ENCODE peak calls at places on chromosomes 5 and 9, in nine cellular contexts. N is left ventricle myocardium inferior; X is transverse colon; K is cardiac fibroblast; A is OCI-LY7; V is BJ; H is A549; L is uterus; P is CD8-positive, alpha-beta T cell. O is an unnamed sample.

GRCh38 chr5:123559434-123559775 is 47.4 kb downstream of the CSNK1G3 start:
- DNase-seq in L (no peak), P (no peak), N (no peak), A (no peak), H (no peak), X (no peak), V (no peak), K (peak; percentile 35), O (no peak)

GRCh38 chr5:50292735-50293394 is 148.2 kb downstream of the EMB start:
- DNase-seq in A (no peak), L (no peak), V (no peak), K (no peak), N (no peak), H (no peak), X (no peak), P (no peak), O (no peak)

GRCh38 chr5:119078071-119078846 is 7.4 kb downstream of the DMXL1 start:
- DNase-seq in H (no peak), V (no peak), K (no peak), P (no peak), X (no peak), A (no peak), N (no peak), L (no peak), O (no peak)

GRCh38 chr5:134079748-134080581 is 34.5 kb upstream of the TCF7 start:
- DNase-seq in N (no peak), H (no peak), P (peak; percentile 75), K (no peak), X (no peak), V (no peak), A (no peak), L (no peak), O (no peak)

GRCh38 chr5:39714036-39714698 is 289.4 kb upstream of the DAB2 start:
- DNase-seq in K (peak; percentile 90), P (peak; percentile 36), A (peak; percentile 39), H (peak; percentile 81), L (no peak), X (peak; percentile 49), N (no peak), V (no peak), O (peak; percentile 78)

GRCh38 chr9:83583151-83584014 is 39.6 kb upstream of the IDNK start:
- DNase-seq in X (peak; percentile 27), N (peak; percentile 22), H (peak; percentile 55), A (peak; percentile 45), V (peak; percentile 10), L (peak; percentile 45), K (peak; percentile 79), P (peak; percentile 24), O (peak; percentile 66)

GRCh38 chr5:53552561-53552960 is 7.9 kb upstream of the NDUFS4 start:
- DNase-seq in V (no peak), L (no peak), P (no peak), X (no peak), H (no peak), A (no peak), K (no peak), N (no peak), O (no peak)

GRCh38 chr9:8651126-8651525 is 851.5 kb upstream of the DMAC1 start:
- DNase-seq in L (no peak), X (no peak), P (no peak), N (no peak), A (no peak), V (no peak), H (no peak), K (no peak), O (no peak)

GRCh38 chr5:4551034-4551433 is 589.1 kb upstream of the ADAMTS16 start:
- DNase-seq in A (no peak), L (no peak), P (no peak), X (no peak), N (no peak), V (no peak), K (no peak), H (no peak), O (no peak)

GRCh38 chr9:112078432-112078831 is 96.7 kb downstream of the SUSD1 start:
- DNase-seq in H (no peak), N (no peak), V (no peak), K (no peak), A (peak; percentile 36), X (no peak), L (no peak), P (no peak), O (no peak)

GRCh38 chr5:154367101-154367500 is 78.7 kb upstream of the SAP30L start:
- DNase-seq in L (no peak), K (peak; percentile 91), X (no peak), V (no peak), P (no peak), H (no peak), A (no peak), N (no peak), O (no peak)

GRCh38 chr9:136225366-136225747 is 20.3 kb downstream of the QSOX2 start:
- DNase-seq in X (peak; percentile 54), A (peak; percentile 94), H (no peak), N (no peak), V (no peak), K (no peak), L (no peak), P (no peak), O (no peak)

GRCh38 chr5:38926121-38926520 is 80.3 kb downstream of the OSMR start:
- DNase-seq in P (no peak), L (no peak), H (no peak), A (no peak), X (no peak), K (peak; percentile 75), N (no peak), V (no peak), O (peak; percentile 31)

GRCh38 chr5:158546748-158547147 is 553.0 kb downstream of the EBF1 start:
- DNase-seq in A (no peak), X (no peak), L (no peak), V (no peak), P (no peak), H (no peak), K (no peak), N (no peak), O (no peak)

GRCh38 chr9:106035810-106036209 is 341.5 kb downstream of the TMEM38B start:
- DNase-seq in A (no peak), L (no peak), P (no peak), X (no peak), H (no peak), N (no peak), K (no peak), V (no peak), O (no peak)

DNA sequence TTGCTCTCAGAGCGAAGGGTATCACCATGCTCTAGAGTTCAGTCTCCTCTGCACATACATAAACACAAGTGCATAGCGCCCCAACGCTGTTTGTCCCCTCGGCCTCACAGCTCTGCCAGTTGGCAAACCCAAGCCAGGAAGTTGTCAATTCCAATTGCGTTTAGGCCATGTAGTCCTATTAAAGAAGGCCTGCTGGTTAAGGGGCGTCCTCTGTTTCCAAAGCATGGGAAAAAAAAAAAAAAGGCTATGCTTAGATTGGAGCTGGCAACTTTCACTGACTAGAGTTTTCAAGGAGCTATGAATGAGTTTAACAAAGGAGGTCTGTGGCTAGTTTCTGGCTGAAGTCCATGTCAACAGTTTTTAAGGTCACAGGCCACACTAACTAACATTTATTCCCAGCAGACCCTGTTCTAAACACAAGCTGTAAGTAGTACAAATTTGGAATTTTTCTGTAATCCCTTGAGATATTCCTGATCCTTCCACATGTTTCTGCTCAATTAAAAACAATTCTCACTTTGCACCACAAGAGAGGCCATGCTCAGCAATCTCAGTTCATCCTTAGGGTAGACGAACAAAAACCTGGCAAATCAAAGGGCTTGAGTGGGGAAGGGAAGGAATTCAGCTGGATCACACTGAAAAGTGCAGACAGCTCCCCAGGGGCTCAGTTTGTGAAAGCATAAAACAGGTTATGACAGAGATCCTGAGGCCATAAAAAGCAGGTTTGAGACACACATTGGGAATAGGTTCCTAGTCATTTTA is 187.7 kb downstream of the DENND1A start:
- DNase-seq in X (no peak), A (no peak), L (no peak), P (no peak), K (peak; percentile 45), V (no peak), N (peak; percentile 33), H (no peak), O (peak; percentile 94)
- TF ChIP-seq CTCF in X (no peak), A (no peak), L (no peak), P (no peak), K (no peak), V (no peak), N (no peak), H (no peak), O (no peak)

DNA sequence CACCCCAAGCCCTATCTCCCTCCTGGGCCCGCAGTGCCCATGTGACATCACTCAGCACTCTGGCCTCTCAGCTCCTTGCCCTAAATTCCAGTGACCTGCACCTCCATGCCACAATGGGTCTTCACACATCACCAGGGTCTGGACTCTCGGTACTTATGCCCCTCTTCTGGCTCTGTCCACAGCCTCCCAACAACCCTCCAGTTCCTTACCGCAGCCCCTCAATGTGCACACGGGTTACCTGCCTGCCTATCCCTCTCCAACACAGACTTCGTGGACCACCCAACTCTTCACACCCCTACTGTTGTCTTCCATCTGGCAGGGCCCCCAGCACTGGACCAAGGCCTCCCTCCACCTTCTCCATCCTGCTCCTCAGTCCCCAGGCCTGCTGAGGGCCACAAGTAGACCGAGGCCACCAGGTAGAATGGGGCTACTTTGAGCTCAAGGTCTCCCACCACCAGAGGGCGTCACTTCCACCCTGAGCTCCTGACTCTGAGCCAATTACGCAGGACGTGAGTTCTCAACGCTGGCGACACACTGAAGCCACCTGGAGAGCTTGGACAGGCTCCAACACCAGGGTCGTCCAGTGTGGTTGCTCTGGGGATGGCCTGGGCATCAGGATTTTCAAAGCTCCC is 172.1 kb downstream of the GABBR2 start:
- DNase-seq in N (no peak), P (no peak), H (peak; percentile 29), L (no peak), X (peak; percentile 31), V (no peak), A (peak; percentile 5), K (peak; percentile 40), O (peak; percentile 10)
- TF ChIP-seq CTCF in N (no peak), P (no peak), H (no peak), L (no peak), X (no peak), V (peak; percentile 19), A (peak; percentile 72), K (peak; percentile 41), O (peak; percentile 43)

DNA sequence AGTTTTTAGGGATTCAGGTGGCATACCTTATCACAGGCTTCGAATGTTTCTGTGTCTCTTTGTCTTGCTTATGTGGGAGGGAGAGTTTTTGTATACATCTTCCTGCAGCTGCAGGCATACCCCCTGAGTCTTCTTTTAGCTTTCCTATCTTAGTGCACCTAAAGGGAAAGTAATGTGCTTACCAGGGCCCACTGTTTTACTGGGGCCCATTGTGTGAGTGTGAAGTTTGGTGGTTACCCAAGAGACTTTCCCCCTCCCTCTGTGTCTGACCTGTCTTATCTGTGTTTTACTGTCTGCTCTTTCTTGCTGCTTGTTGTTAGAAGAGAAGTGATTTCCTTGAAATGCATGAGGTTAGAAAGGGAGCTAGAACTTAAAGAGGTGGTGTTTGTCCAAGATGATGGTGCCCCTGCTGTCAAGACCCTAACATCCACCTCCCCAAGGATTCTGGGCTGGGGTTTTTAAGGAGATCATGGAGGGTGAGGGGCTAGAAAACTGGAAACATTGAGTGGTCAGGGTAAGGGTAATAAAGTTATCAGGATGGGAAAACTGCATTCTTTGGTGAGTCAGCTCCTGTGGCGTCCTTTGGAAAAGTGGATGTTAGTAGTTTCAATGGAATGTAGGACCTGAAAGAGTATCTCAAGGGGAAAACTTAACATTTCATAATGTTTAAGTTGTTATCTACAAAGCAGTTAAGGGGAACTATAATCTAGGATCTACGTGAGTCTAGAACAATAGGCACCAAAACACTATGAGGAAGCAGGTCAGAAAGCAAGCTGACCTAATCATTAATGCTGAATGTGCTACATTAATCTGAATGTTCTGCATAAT is 583.5 kb upstream of the TUSC1 start:
- DNase-seq in A (no peak), P (no peak), N (no peak), X (no peak), K (peak; percentile 76), V (peak; percentile 28), H (peak; percentile 79), L (no peak), O (peak; percentile 53)
- TF ChIP-seq CTCF in A (no peak), P (no peak), N (no peak), X (no peak), K (no peak), V (no peak), H (no peak), L (no peak), O (no peak)

GRCh38 chr9:128192601-128193371 is 1.4 kb upstream of the CIZ1 start:
- DNase-seq in N (peak; percentile 61), P (no peak), K (peak; percentile 88), L (peak; percentile 85), X (peak; percentile 92), V (peak; percentile 65), H (peak; percentile 97), A (no peak), O (peak; percentile 96)
- TF ChIP-seq CTCF in N (no peak), P (peak; percentile 57), K (no peak), L (peak; percentile 40), X (no peak), V (no peak), H (peak; percentile 26), A (no peak), O (peak; percentile 38)